ENCODE peak calls at places on chromosomes 13 and 19, in four cellular contexts. R is stomach, N is AG04450, L is cardiac muscle cell. T is an unnamed sample.

GRCh38 chr19:18013621-18014111 is 5.7 kb downstream of the ARRDC2 start:
- DNase-seq in L (peak; percentile 29), R (no peak), N (no peak), T (peak; percentile 68)

GRCh38 chr13:28046981-28047380 is 53.4 kb downstream of the FLT3 start:
- DNase-seq in R (no peak), L (no peak), N (peak; percentile 74), T (no peak)

GRCh38 chr13:82797876-82798275 is 1084.4 kb downstream of the SLITRK1 start:
- DNase-seq in R (no peak), L (no peak), N (no peak), T (no peak)

GRCh38 chr19:5282926-5283325 is 57.7 kb downstream of the PTPRS start:
- DNase-seq in L (no peak), R (no peak), N (no peak), T (no peak)

GRCh38 chr13:59176775-59177174 is 987.0 kb downstream of the DIAPH3 start:
- DNase-seq in N (no peak), R (no peak), L (no peak), T (no peak)

GRCh38 chr19:41864374-41864773 is 4.3 kb downstream of the RPS19 start:
- DNase-seq in R (no peak), N (no peak), L (no peak), T (no peak)

GRCh38 chr13:61824168-61824567 is 408.5 kb upstream of the PCDH20 start:
- DNase-seq in L (no peak), N (no peak), R (no peak), T (no peak)

GRCh38 chr13:27201661-27202060 is 30.1 kb upstream of the USP12 start:
- DNase-seq in R (no peak), L (no peak), N (no peak), T (no peak)

GRCh38 chr19:15812059-15812722 is 3.3 kb downstream of the OR10H1 start:
- DNase-seq in R (peak; percentile 40), L (no peak), N (no peak), T (no peak)

GRCh38 chr19:3768015-3768747 is 3.8 kb downstream of the RAX2 start:
- DNase-seq in L (no peak), N (no peak), R (no peak), T (no peak)

GRCh38 chr13:78589206-78589605 is 14.1 kb downstream of the POU4F1 start:
- DNase-seq in L (peak; percentile 87), R (no peak), N (no peak), T (peak; percentile 92)

GRCh38 chr13:36029171-36029570 is 102.0 kb downstream of the DCLK1 start:
- DNase-seq in R (no peak), L (no peak), N (no peak), T (no peak)

DNA sequence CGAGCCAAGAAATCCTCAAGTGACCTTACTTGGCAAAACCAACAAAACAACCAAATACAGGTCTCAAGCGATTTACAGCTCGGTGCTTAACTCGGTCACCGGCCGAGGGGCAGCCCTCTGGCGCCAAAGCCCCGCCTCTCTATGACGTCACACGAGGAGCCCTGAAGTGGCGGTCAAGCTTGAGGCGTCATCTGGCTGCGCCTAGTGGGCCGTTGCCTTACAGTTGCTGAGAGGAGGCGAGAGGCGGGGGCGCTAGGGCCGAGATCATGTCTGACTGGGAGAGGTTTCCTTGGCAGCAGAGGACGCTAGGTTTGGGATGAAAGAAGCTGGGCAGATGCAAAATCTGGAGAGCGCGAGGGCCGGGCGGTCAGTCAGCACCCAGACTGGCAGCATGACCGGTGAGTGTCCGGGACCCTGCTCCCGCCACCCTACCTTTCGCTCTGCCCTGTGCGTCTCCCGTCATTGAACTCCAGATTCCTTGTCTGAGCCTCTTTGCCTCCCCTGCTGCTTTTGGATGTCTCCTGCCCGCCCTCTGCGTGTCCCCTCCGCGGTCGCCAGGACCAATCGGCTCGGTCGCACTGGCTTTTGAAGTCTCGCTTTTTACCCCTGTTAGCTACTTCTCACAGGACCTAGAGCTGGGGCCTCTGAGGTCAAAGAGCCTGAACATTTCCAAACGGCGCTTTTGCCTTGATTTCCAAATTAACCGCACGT is at the start of gene CDADC1:
- DNase-seq in N (peak; percentile 76), L (peak; percentile 100), R (peak; percentile 98), T (peak; percentile 100)
- TF ChIP-seq CTCF in N (no peak), L (no peak), R (peak; percentile 17), T (no peak)

DNA sequence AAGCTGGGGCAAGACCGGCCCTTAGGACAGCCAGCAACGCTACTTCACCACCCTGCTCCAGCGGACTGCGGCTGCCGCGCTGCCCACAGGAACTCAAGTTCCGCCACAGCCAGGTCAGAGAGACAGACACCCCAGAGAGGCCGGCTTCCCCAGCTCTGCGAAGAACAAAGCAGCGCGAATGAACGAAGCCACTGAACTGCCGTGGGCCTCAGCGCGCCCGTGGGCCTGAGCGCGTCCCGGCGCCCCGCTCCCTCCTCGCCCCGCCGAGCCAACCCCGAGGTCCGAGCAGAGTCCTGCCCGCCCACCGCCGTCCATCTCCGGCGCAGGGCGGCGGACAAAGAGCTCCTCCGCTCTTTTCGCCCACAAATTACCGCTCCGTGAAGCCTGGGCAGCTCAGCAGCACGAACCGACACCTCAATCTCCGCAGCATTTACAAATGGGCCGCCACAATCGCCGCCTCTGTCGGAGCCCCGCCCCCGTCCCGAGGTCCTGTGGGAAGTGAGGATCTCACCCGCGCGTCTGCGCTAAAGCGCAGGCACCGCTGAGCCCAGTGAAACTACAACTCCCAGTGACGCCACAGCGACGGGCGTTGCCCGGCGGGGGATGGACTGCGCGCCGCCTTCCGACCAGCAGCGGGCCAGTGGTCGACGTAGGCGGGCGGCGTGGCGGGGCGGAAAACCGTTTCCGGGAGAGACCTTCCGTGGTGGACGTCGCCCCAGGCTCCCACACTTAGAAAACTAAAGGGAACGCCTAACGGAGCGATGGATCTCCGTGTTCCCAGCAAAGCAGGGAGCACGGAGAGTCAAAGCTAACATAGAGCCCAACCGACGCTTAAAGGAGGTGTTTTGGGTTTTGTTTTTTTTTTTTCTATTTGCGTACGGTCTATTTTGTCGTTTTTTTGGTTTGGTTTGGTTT is 158.7 kb downstream of the RNF17 start:
- DNase-seq in R (peak; percentile 97), N (peak; percentile 93), L (peak; percentile 99), T (peak; percentile 94)
- TF ChIP-seq CTCF in R (peak; percentile 33), N (no peak), L (no peak), T (no peak)

DNA sequence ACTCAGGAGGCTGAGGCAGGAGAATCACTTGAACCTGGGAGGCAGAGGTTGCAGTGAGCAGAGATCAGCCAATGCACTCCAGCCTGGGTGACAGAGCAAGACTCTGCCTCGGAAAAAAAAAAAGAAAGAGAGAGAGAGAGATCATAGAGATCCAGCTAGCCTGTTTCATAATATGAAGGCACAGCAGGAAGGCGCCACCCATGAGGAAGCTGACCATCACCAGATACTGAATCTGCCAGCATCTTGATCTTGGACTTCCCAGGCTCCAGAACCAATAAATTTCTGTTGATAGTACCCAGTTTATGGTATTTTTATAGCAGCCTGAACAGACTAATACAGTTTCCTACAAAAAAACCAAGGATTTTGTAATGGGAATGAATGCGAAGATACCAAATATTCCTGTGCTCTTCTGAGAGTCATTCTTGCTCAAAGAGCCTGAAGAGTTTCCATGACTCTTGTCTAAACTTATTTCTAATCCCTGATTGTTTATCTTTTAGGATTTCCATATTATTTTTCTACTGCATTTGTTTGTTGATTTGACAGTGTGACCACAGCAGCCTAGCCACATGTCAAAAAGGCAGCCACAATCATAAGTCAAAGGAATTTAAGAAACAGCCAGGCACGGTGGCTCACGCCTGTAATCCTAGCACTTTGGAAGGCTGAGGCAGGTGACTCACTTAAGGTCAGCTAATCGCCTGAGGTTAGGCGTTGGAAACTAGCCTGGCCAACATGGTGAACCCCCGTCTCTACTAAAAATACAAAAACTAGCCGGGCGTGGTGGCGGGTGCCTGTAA is 37.7 kb upstream of the PDCD5 start:
- DNase-seq in R (no peak), N (no peak), L (no peak), T (no peak)
- TF ChIP-seq CTCF in R (no peak), N (no peak), L (no peak), T (no peak)

GRCh38 chr19:10548746-10549276 is 5.1 kb downstream of the ATG4D start:
- DNase-seq in N (no peak), R (no peak), L (no peak), T (no peak)
- TF ChIP-seq CTCF in N (no peak), R (no peak), L (no peak), T (no peak)

GRCh38 chr13:112779856-112780604 is 90.2 kb downstream of the ATP11A start:
- DNase-seq in R (peak; percentile 16), N (no peak), L (no peak), T (no peak)

GRCh38 chr13:112781287-112781686 is 91.4 kb downstream of the ATP11A start:
- DNase-seq in R (peak; percentile 17), L (no peak), N (no peak), T (no peak)

GRCh38 chr13:112783135-112783945 is 93.5 kb downstream of the ATP11A start:
- DNase-seq in R (peak; percentile 23), L (no peak), N (peak; percentile 47), T (no peak)

GRCh38 chr13:112782433-112783010 is 92.7 kb downstream of the ATP11A start:
- DNase-seq in R (peak; percentile 13), N (no peak), L (no peak), T (no peak)

GRCh38 chr13:112781881-112782361 is 92.1 kb downstream of the ATP11A start:
- DNase-seq in L (no peak), N (no peak), R (peak; percentile 25), T (no peak)
- TF ChIP-seq CTCF in L (no peak), N (no peak), R (no peak), T (no peak)

T was measured in nephron progenitor cell.